ENCODE peak calls at places on chromosomes 1 and 21, in six cellular contexts. R is GM12865, M is HFFc6, B is lower lobe of right lung, U is cardiac fibroblast, Z is NCI-H1417. V is an unnamed sample.

GRCh38 chr1:189658381-189658780 is 819.3 kb downstream of the BRINP3 start:
- DNase-seq in R (no peak), M (no peak), B (no peak), U (no peak), Z (no peak), V (no peak)

GRCh38 chr1:40914927-40915569 is 52.9 kb upstream of the CITED4 start:
- DNase-seq in R (no peak), M (no peak), B (no peak), U (no peak), Z (no peak), V (no peak)

GRCh38 chr1:150683914-150684313 is 13.0 kb downstream of the GOLPH3L start:
- DNase-seq in R (peak), M (no peak), B (no peak), U (no peak), Z (no peak), V (no peak)

GRCh38 chr21:17576080-17576835 is 36.4 kb downstream of the BTG3 start:
- DNase-seq in R (no peak), M (no peak), B (no peak), U (peak), Z (peak), V (no peak)

GRCh38 chr21:39004776-39005605 is 178.3 kb downstream of the PSMG1 start:
- DNase-seq in R (no peak), M (no peak), B (peak), U (peak), Z (peak), V (no peak)

GRCh38 chr1:240000634-240001033 is 91.0 kb upstream of the FMN2 start:
- DNase-seq in R (no peak), M (peak), B (no peak), U (peak), Z (no peak), V (peak)

GRCh38 chr1:47491341-47491753 is 53.5 kb downstream of the FOXD2 start:
- DNase-seq in R (no peak), M (no peak), B (no peak), U (no peak), Z (no peak), V (no peak)

GRCh38 chr1:2443285-2444137 is 31.1 kb upstream of the PEX10 start:
- DNase-seq in R (no peak), M (no peak), B (no peak), U (no peak), Z (no peak), V (no peak)

GRCh38 chr1:109490029-109490933 is 3.6 kb upstream of the CYB561D1 start:
- DNase-seq in R (peak), M (peak), B (no peak), U (peak), Z (peak), V (peak)

GRCh38 chr1:176843352-176844297 is 320.9 kb downstream of the ASTN1 start:
- DNase-seq in R (peak), M (peak), B (no peak), U (peak), Z (peak), V (no peak)

GRCh38 chr1:174204697-174205308 is 45.5 kb downstream of the RABGAP1L start:
- DNase-seq in R (peak), M (no peak), B (no peak), U (no peak), Z (no peak), V (no peak)

GRCh38 chr1:109770331-109771095 is 6.8 kb upstream of the EPS8L3 start:
- DNase-seq in R (no peak), M (no peak), B (peak), U (no peak), Z (no peak), V (no peak)

GRCh38 chr1:46094454-46094853 is 38.0 kb downstream of the PIK3R3 start:
- DNase-seq in R (no peak), M (no peak), B (no peak), U (peak), Z (no peak), V (no peak)

GRCh38 chr1:160797861-160798273 is 1.9 kb downstream of the LY9 start:
- DNase-seq in R (peak), M (no peak), B (no peak), U (no peak), Z (no peak), V (no peak)

GRCh38 chr1:75967719-75968118 is 35.5 kb upstream of the ASB17 start:
- DNase-seq in R (no peak), M (no peak), B (no peak), U (no peak), Z (no peak), V (no peak)